ENCODE peak calls at places on chromosomes 11 and 22, in five cellular contexts. U is H1, Q is HepG2, Z is NT2/D1, B is GM12878. X is an unnamed sample.
A peak's percentile ranks its signal among the peaks of the same experiment; 100 is the strongest.

GRCh38 chr11:118238947-118239346 is 13.2 kb downstream of the MPZL3 start:
- DNase-seq in B (no peak), U (no peak), Q (no peak), Z (no peak), X (no peak)

GRCh38 chr11:122197055-122197987 is 81.3 kb upstream of the BLID start:
- DNase-seq in U (no peak), Z (no peak), Q (peak; percentile 57), B (no peak), X (no peak)

GRCh38 chr11:19772480-19772879 is 59.8 kb downstream of the NAV2 start:
- DNase-seq in Z (peak; percentile 93), U (peak; percentile 66), B (no peak), Q (no peak), X (no peak)

GRCh38 chr11:102780491-102780918 is at the start of gene MMP10:
- DNase-seq in Q (peak; percentile 21), U (no peak), B (no peak), Z (peak; percentile 40), X (peak; percentile 37)

GRCh38 chr11:5317301-5317700 is 6.8 kb downstream of the OR51B2 start:
- DNase-seq in B (no peak), Q (no peak), Z (no peak), U (no peak), X (no peak)

GRCh38 chr22:42396621-42397331 is 35.4 kb downstream of the NFAM1 start:
- DNase-seq in Q (no peak), U (no peak), Z (no peak), B (no peak), X (no peak)

GRCh38 chr11:65780770-65781151 is at the start of gene AP5B1:
- DNase-seq in Q (peak; percentile 35), U (peak; percentile 65), Z (no peak), B (no peak), X (peak; percentile 68)

GRCh38 chr22:44132724-44133123 is 48.0 kb upstream of the PARVG start:
- DNase-seq in Z (no peak), U (no peak), B (no peak), Q (no peak), X (no peak)

GRCh38 chr22:21587803-21588611 is 20.5 kb downstream of the UBE2L3 start:
- DNase-seq in Z (no peak), U (no peak), B (peak; percentile 78), Q (no peak), X (no peak)

GRCh38 chr11:88827018-88827676 is 238.6 kb downstream of the GRM5 start:
- DNase-seq in Z (no peak), U (no peak), B (no peak), Q (no peak), X (no peak)

GRCh38 chr11:106958506-106959248 is 59.6 kb downstream of the GUCY1A2 start:
- DNase-seq in B (no peak), Q (no peak), Z (no peak), U (no peak), X (no peak)

GRCh38 chr11:46039990-46040389 is 81.3 kb downstream of the PHF21A start:
- DNase-seq in U (no peak), B (no peak), Q (no peak), Z (no peak), X (no peak)

GRCh38 chr22:30828187-30829155 is 133.8 kb downstream of the OSBP2 start:
- DNase-seq in B (no peak), Z (no peak), U (peak; percentile 20), Q (no peak), X (no peak)

DNA sequence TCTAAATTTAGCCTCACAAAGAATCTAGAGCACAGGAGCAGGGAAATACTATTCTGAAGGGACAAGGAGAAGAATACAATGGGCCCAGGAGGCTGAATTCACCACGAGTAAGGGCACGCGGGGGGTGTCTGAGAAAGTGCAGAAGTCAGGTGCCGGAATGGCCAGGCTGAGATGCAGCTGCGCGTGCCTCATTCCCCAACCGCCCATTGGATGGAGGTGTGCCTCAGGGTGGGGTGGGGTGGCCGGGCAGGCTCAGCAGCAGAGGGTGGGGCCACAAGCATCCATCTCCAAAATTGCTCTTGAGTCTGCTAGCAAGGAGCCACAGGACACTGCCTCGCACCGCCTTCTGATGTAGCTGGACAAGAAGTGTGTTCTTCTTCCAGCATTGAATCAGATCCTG is 387.0 kb downstream of the SHANK2 start:
- DNase-seq in U (no peak), Q (no peak), Z (no peak), B (no peak), X (no peak)
- TF ChIP-seq SUZ12 in U (no peak), Q (no peak), Z (no peak), B (no peak), X (no peak)

GRCh38 chr11:112267188-112267591 is 6.5 kb upstream of the PLET1 start:
- DNase-seq in Z (no peak), U (no peak), B (no peak), Q (peak; percentile 37), X (no peak)
- TF ChIP-seq SUZ12 in Z (no peak), U (no peak), B (no peak), Q (no peak), X (no peak)

GRCh38 chr11:35177370-35177769 is 38.4 kb downstream of the CD44 start:
- DNase-seq in Q (no peak), Z (no peak), B (no peak), U (no peak), X (no peak)
- TF ChIP-seq SUZ12 in Q (no peak), Z (no peak), B (no peak), U (no peak), X (no peak)

GRCh38 chr11:25535462-25535861 is 796.5 kb upstream of the ANO3 start:
- DNase-seq in Z (no peak), U (no peak), B (no peak), Q (no peak), X (no peak)
- TF ChIP-seq SUZ12 in Z (no peak), U (no peak), B (no peak), Q (no peak), X (no peak)

DNA sequence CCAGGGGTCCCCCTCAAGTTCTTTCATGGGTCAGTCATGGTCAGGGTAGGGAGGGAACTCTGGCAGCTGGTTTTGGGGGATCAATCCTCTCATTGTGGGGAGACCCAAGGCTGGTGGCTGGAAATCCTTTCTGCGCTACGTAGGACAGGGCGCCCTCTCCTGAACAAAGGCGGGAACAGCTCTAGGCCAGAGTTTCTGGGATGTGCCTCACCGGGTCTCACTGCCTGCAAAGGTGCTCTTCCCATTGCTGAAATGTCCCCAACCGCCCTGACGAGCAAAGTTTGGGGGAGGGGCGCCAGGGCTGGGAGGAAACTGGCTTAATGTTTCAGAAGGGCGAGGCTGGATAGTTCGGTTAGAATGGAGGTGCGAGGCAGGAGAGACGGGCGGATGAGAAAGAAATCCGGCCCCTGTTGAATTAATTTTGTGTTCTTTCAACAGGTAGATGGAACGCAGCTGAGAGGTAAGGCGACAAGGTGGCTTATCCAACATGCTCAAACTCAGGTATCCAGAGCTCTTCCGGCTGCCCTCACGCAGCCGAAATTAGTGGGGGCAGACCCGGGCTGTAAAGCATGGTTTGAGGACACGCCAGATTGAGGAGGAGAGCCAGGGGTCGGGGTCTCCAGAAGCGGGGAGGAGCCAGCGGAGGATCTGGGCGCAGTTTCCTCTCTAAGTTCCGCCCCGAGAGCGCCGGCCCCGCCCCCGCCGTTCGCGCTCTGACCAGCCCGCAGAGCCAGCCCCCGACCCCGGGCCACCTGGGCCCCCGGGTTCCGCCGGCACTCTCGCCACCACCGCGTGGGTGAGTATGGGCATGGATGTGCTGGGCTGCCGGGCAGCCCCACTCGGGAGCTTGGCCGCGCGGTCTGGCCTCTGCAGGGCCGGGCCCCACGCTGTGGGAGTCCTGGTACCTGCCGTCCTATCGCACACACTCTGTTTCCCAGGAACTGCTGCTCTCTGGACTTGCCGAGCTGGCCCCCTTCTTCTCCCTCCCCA is at the start of gene PGAP2:
- DNase-seq in Z (peak; percentile 72), B (no peak), U (peak; percentile 90), Q (peak; percentile 61), X (peak; percentile 80)
- TF ChIP-seq SUZ12 in Z (no peak), B (no peak), U (no peak), Q (no peak), X (no peak)

GRCh38 chr11:60762851-60763691 is 6.4 kb downstream of the MS4A15 start:
- DNase-seq in B (peak; percentile 94), Z (no peak), Q (peak; percentile 25), U (no peak), X (no peak)
- TF ChIP-seq SUZ12 in B (no peak), Z (no peak), Q (no peak), U (no peak), X (no peak)

DNA sequence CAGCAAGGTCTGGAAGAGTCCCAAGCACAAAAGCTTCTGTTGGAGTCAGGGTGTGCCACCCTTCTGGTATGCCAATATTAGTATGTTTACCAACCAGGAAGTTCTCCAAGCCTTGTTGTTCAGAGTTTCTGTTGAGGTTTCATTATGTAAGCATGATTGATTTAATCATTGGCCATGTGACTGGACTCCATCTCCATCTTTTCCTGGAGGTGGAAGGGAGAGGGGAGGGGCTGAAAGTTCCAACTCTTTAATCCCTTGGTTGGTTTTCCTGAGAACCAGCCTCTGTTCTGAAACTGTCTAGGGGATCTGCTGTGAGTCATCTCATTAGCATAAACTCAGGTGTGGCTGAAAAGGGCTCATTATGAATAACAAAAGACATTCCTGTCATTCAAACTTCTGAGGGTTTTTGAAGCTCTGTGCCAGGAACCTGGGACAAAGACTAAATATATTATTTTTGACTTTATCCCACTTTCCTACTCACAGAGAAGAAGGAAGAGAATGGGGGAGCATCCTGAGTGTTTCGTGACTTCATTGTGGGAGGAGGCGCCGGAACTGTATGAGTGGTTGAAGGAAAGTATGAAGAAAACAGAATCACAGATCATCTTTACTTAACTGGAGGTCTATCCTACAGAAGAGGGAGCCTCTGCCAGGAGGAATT is 138.2 kb downstream of the NECTIN1 start:
- DNase-seq in Z (peak; percentile 86), B (no peak), Q (no peak), U (no peak), X (no peak)
- TF ChIP-seq SUZ12 in Z (no peak), B (no peak), Q (no peak), U (no peak), X (no peak)

GRCh38 chr22:24444729-24445466 is 17.5 kb downstream of the ADORA2A start:
- DNase-seq in U (no peak), B (no peak), Z (no peak), Q (no peak), X (no peak)

GRCh38 chr22:24446291-24446611 is 18.9 kb downstream of the ADORA2A start:
- DNase-seq in U (no peak), Q (no peak), Z (no peak), B (no peak), X (no peak)

GRCh38 chr22:24444251-24444650 is 16.9 kb downstream of the ADORA2A start:
- DNase-seq in Z (no peak), U (no peak), B (no peak), Q (no peak), X (no peak)

GRCh38 chr22:24443668-24444067 is 16.3 kb downstream of the ADORA2A start:
- DNase-seq in U (no peak), B (no peak), Q (no peak), Z (no peak), X (no peak)

DNA sequence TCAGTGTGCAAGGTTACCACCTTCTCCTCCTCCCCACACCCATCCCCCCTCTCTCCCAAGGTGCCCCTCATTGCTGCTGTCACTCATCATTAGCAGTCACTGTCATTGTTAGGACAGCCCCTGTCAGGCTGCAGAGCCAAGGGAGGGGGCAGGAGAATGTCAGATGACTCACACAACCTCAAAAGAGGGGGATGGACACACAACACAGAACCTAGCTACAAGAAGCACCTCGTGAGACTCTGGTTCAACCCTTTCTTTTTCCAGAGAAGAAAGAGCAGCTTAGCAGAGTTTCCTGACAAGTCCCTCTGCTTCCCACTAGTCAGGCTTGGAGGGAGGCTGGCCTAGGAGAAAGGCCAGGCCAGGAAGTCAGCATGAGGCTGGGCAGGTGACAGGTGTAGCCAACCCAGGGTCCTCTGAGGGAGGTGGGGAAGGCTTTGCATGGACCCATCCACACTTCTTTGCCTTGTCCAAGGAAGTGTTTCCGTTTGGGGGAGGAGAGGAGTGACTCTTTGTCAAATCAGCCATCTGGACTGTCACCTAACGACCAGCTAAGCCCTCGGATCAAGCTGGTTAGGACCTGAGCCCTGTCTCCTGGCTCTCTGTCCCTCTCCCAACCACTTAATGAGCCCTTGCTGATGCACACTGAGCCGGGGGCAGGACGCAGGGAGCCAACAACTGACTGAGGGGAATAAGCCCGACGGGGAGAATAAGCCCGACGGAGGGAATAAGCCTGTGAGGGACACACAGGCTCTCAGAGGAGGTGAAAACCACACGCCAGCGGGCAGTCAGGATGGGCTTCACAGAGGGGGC is 18.3 kb downstream of the ADORA2A start:
- DNase-seq in Q (peak; percentile 27), U (no peak), Z (no peak), B (no peak), X (no peak)
- TF ChIP-seq SUZ12 in Q (no peak), U (no peak), Z (no peak), B (no peak), X (no peak)